ENCODE peak calls at places on chromosomes 11 and 22, in nine cellular contexts. J is GM20000, D is coronary artery, L is HCT116, X is transverse colon, G is AG09319, P is Calu3, S is heart right ventricle, M is astrocyte. H is an unnamed sample.

GRCh38 chr11:122743949-122744876 is 88.7 kb downstream of the UBASH3B start:
- DNase-seq in M (no peak), G (no peak), S (no peak), P (no peak), J (peak; percentile 71), L (no peak), D (no peak), X (peak; percentile 61), H (peak; percentile 51)

GRCh38 chr11:13440100-13440855 is 22.7 kb downstream of the BTBD10 start:
- DNase-seq in G (peak; percentile 73), M (peak; percentile 93), S (no peak), L (peak; percentile 3), J (no peak), X (peak; percentile 27), D (no peak), P (peak; percentile 29), H (no peak)

GRCh38 chr11:99739464-99740089 is 718.8 kb downstream of the CNTN5 start:
- DNase-seq in D (no peak), X (no peak), G (no peak), M (peak; percentile 6), P (peak; percentile 21), J (peak; percentile 18), L (no peak), S (no peak), H (no peak)

GRCh38 chr11:82775736-82776346 is 42.2 kb upstream of the FAM181B start:
- DNase-seq in X (peak; percentile 40), D (no peak), G (peak; percentile 10), J (peak; percentile 49), L (peak; percentile 36), S (no peak), M (no peak), P (peak; percentile 57), H (no peak)

GRCh38 chr11:12140186-12140938 is 30.0 kb downstream of the MICAL2 start:
- DNase-seq in D (no peak), L (no peak), S (no peak), M (no peak), J (no peak), P (no peak), G (no peak), X (no peak), H (no peak)

GRCh38 chr11:1051356-1052132 is 15.0 kb upstream of the MUC6 start:
- DNase-seq in M (no peak), G (no peak), J (no peak), L (no peak), D (no peak), X (no peak), S (peak; percentile 4), P (no peak), H (no peak)

GRCh38 chr22:49998718-49999062 is 13.9 kb downstream of the IL17REL start:
- DNase-seq in P (no peak), L (no peak), M (no peak), X (no peak), D (no peak), J (no peak), G (no peak), S (no peak), H (no peak)

GRCh38 chr11:7490535-7490934 is 5.2 kb downstream of the OLFML1 start:
- DNase-seq in X (no peak), G (no peak), P (no peak), L (no peak), D (no peak), J (no peak), S (no peak), M (no peak), H (no peak)

GRCh38 chr11:45926536-45927331 is 4.3 kb downstream of the LARGE2 start:
- DNase-seq in S (no peak), P (no peak), L (no peak), M (no peak), J (no peak), D (no peak), G (no peak), X (peak; percentile 5), H (no peak)

GRCh38 chr22:33919591-33920501 is at the start of gene LARGE1:
- DNase-seq in G (no peak), L (no peak), M (no peak), S (peak; percentile 54), P (peak; percentile 15), X (peak; percentile 67), J (peak; percentile 43), D (no peak), H (peak; percentile 45)

GRCh38 chr22:42919199-42919598 is 62.1 kb upstream of the ARFGAP3 start:
- DNase-seq in M (peak; percentile 20), S (no peak), J (no peak), X (no peak), P (no peak), D (no peak), G (no peak), L (peak; percentile 42), H (no peak)

GRCh38 chr11:121661796-121662508 is 209.2 kb upstream of the SORL1-AS1 start:
- DNase-seq in J (no peak), M (peak; percentile 78), X (no peak), P (no peak), G (peak; percentile 74), D (no peak), L (no peak), S (no peak), H (no peak)
- TF ChIP-seq CTCF in J (no peak), M (peak; percentile 7), X (no peak), P (no peak), G (peak; percentile 25), D (no peak), L (no peak), S (no peak), H (no peak)

DNA sequence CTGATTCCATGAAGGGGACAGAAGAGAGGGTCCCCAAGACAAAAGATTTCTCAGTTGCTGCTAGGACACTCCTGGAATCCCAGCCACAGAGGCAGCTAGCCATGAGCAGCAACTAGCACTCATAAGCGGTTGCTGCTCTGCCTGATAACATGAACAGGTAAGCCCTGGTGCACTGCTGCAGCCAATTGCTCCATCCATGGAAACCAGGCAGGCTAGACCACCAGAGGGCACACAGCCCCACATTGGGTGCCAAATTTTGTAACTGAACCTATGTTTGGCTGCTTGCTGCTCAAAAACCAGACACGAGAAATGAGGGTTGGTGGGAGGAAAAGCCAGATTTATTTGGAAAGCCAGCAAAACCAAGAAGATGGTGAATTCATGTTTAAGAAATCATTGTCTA is 21.9 kb upstream of the QSER1 start:
- DNase-seq in J (no peak), P (peak; percentile 38), X (no peak), D (no peak), L (no peak), S (peak; percentile 17), M (no peak), G (no peak), H (no peak)
- TF ChIP-seq CTCF in J (no peak), P (peak; percentile 40), X (no peak), D (no peak), L (peak; percentile 53), S (peak; percentile 36), M (peak; percentile 15), G (peak; percentile 21), H (no peak)

GRCh38 chr11:61390161-61390560 is 2.2 kb upstream of the TMEM216 start:
- DNase-seq in M (no peak), D (no peak), J (no peak), X (no peak), S (no peak), G (no peak), L (no peak), P (no peak), H (no peak)

DNA sequence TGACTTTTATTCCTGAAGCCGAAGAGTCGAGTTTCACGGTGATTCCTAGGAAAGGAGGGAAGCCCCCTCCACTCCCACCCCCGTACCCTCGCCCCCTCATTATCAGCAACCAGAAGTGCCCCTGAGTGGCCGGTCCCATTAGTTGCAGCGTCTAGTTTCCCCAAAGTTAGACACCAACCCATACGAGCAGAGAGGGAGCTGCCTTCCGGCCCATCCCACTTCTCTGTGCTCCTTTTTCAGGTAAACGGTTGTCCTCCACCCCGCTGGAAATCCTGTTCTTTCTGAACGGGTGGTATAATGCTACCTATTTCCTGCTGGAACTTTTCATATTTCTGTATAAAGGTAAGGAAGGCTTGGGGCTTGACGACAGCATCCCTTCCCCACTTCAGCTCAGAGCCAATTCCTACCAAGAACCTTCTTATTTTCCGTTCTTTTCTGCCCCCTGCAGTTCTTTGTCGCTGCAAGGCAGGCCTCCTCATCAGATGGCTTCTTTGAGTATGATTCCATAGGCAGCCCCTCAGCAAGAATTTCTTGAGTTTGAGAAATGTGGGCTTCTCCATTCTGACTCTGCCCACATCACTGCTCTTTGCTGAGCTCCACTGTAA is 706 bp downstream of the TMEM216 start:
- DNase-seq in S (no peak), P (no peak), L (no peak), X (no peak), M (no peak), J (peak; percentile 40), G (no peak), D (no peak), H (no peak)
- TF ChIP-seq CTCF in S (no peak), P (no peak), L (peak; percentile 32), X (no peak), M (no peak), J (peak; percentile 17), G (peak; percentile 31), D (no peak), H (no peak)

GRCh38 chr11:75524576-75525432 is 937 bp downstream of the GDPD5 start:
- DNase-seq in S (peak; percentile 33), X (peak; percentile 33), G (no peak), P (no peak), L (no peak), D (no peak), M (no peak), J (peak; percentile 49), H (no peak)

GRCh38 chr11:75526192-75526541 is 426 bp upstream of the GDPD5 start:
- DNase-seq in G (no peak), D (no peak), M (no peak), J (no peak), S (no peak), P (no peak), L (no peak), X (no peak), H (no peak)

GRCh38 chr11:75527130-75527529 is 1.4 kb upstream of the GDPD5 start:
- DNase-seq in J (no peak), L (no peak), D (no peak), G (no peak), P (no peak), M (no peak), S (no peak), X (no peak), H (no peak)

GRCh38 chr11:75523811-75524401 is 1.8 kb downstream of the GDPD5 start:
- DNase-seq in P (no peak), D (no peak), G (no peak), L (no peak), J (peak; percentile 45), X (no peak), S (no peak), M (no peak), H (no peak)

DNA sequence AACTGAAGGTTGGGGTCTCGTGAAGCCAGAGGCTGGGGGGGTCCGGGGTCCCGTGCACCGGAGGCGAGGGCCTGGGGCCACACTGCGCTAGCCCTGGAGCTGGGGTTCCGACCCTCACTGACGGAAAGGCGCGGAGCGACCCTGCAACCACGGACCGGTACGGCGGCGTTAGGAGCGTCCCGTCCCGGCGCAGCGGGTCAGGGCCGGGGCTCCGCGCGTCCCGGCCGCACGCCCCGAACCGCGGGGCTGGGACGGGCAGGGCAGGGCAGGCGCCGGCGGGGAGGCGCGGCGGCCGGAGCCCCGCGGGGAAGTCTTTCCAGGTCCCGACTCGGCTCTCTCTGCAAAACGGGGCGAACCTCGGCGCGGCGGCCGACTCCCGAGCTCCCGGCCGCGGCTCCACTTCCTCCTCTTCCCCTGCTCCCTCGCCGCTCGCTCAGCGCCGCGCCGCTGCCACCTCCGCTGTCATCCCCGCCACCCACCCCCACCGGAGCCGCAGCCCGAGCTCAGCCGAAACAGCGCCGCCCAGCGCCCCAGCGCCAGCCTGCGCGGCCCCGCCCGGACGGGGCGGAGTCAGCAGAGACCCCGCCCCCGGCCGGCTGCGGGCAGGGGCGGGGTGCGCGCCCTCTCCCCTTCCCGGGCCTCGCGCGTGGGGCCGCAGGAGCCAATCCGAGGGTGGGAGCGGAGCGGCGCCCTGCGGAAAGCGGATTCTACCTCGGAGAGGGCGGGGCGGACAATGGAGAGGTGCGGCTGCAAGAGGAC is at the start of gene GDPD5:
- DNase-seq in D (peak; percentile 89), L (peak; percentile 58), S (peak; percentile 83), X (peak; percentile 87), G (peak; percentile 35), M (peak; percentile 43), P (peak; percentile 84), J (peak; percentile 99), H (peak; percentile 88)
- TF ChIP-seq CTCF in D (peak; percentile 43), L (peak; percentile 53), S (peak; percentile 79), X (peak; percentile 39), G (peak; percentile 29), M (peak; percentile 4), P (peak; percentile 34), J (peak; percentile 77), H (no peak)